ENCODE peak calls at places on chromosomes 12 and 14, in eight cellular contexts. Q is fibroblast of lung; K is AG08395; Z is stimulated activated CD4-positive, alpha-beta T cell treated with anti-CD3 and anti-CD28 coated beads, TNF-alpha, amount 100 ng/mL, for 48 hours; C is hippocampal formation; X is A673; N is GM03348; P is COR-L47. I is an unnamed sample.

GRCh38 chr14:37594238-37594915 is 672 bp downstream of the FOXA1 start:
- DNase-seq in Q (peak; percentile 64), K (peak; percentile 68), Z (no peak), C (no peak), X (peak; percentile 91), N (peak; percentile 82), P (peak; percentile 88), I (peak; percentile 55)

GRCh38 chr12:43848786-43849185 is 12.9 kb downstream of the TMEM117 start:
- DNase-seq in Q (no peak), K (no peak), Z (no peak), C (no peak), X (no peak), N (no peak), P (no peak), I (no peak)

GRCh38 chr12:124457287-124458219 is 109.9 kb downstream of the NCOR2 start:
- DNase-seq in Q (peak; percentile 47), K (peak; percentile 88), Z (no peak), C (peak; percentile 64), X (peak; percentile 89), N (peak; percentile 85), P (no peak), I (no peak)

GRCh38 chr14:96847451-96847850 is 50.3 kb downstream of the VRK1 start:
- DNase-seq in Q (no peak), K (no peak), Z (no peak), C (no peak), X (no peak), N (no peak), P (no peak), I (no peak)

GRCh38 chr14:75905505-75905904 is 76.3 kb downstream of the TGFB3 start:
- DNase-seq in Q (peak; percentile 42), K (no peak), Z (no peak), C (no peak), X (peak; percentile 50), N (no peak), P (no peak), I (peak; percentile 30)

GRCh38 chr12:47757360-47757839 is 1.3 kb downstream of the RAPGEF3 start:
- DNase-seq in Q (no peak), K (no peak), Z (no peak), C (peak; percentile 56), X (no peak), N (no peak), P (no peak), I (no peak)

GRCh38 chr12:3161861-3162260 is 84.7 kb downstream of the TSPAN9 start:
- DNase-seq in Q (no peak), K (no peak), Z (no peak), C (no peak), X (peak; percentile 44), N (no peak), P (no peak), I (no peak)

GRCh38 chr14:80926706-80927384 is 14.7 kb downstream of the CEP128 start:
- DNase-seq in Q (peak; percentile 66), K (peak; percentile 60), Z (no peak), C (no peak), X (no peak), N (peak; percentile 49), P (no peak), I (peak; percentile 3)

GRCh38 chr12:49541911-49542505 is 3.2 kb downstream of the KCNH3 start:
- DNase-seq in Q (no peak), K (no peak), Z (no peak), C (no peak), X (no peak), N (no peak), P (no peak), I (no peak)

GRCh38 chr14:49598479-49599301 is at the start of gene LRR1:
- DNase-seq in Q (peak; percentile 84), K (peak; percentile 84), Z (peak; percentile 76), C (peak; percentile 78), X (peak; percentile 86), N (peak; percentile 87), P (peak; percentile 77), I (peak; percentile 88)

GRCh38 chr12:80792861-80793260 is 76.1 kb downstream of the MYF5 start:
- DNase-seq in Q (no peak), K (no peak), Z (no peak), C (no peak), X (no peak), N (no peak), P (no peak), I (no peak)

GRCh38 chr14:99751539-99752485 is 41.4 kb upstream of the EML1 start:
- DNase-seq in Q (peak; percentile 72), K (no peak), Z (no peak), C (no peak), X (no peak), N (no peak), P (no peak), I (peak; percentile 87)